ENCODE peak calls at places on chromosomes 5 and 9, in five cellular contexts. One of them, this sample, is unnamed.

GRCh38 chr5:68114641-68115040 is 100.9 kb upstream of the PIK3R1 start:
- DNase-seq in lower lobe of right lung: no peak
- DNase-seq in aorta: no peak
- DNase-seq in activated CD8-positive, alpha-beta memory T cell treated with anti-CD3 and anti-CD28 coated beads, Interleukin-2, amount 50 U/mL, for 48 hours: no peak
- DNase-seq in activated CD4-positive, alpha-beta memory T cell treated with anti-CD3 and anti-CD28 coated beads, Interleukin-2, amount 10 ng/mL, durations not matched to agents 7 days and 5 days: no peak
- DNase-seq in this sample: no peak

GRCh38 chr9:134688661-134689319 is 47.2 kb downstream of the COL5A1 start:
- DNase-seq in aorta: peak
- DNase-seq in lower lobe of right lung: peak
- DNase-seq in activated CD8-positive, alpha-beta memory T cell treated with anti-CD3 and anti-CD28 coated beads, Interleukin-2, amount 50 U/mL, for 48 hours: no peak
- DNase-seq in activated CD4-positive, alpha-beta memory T cell treated with anti-CD3 and anti-CD28 coated beads, Interleukin-2, amount 10 ng/mL, durations not matched to agents 7 days and 5 days: no peak
- DNase-seq in this sample: peak

GRCh38 chr9:136901516-136902258 is 15.4 kb downstream of the TRAF2 start:
- DNase-seq in activated CD8-positive, alpha-beta memory T cell treated with anti-CD3 and anti-CD28 coated beads, Interleukin-2, amount 50 U/mL, for 48 hours: peak
- DNase-seq in aorta: no peak
- DNase-seq in lower lobe of right lung: no peak
- DNase-seq in activated CD4-positive, alpha-beta memory T cell treated with anti-CD3 and anti-CD28 coated beads, Interleukin-2, amount 10 ng/mL, durations not matched to agents 7 days and 5 days: peak
- DNase-seq in this sample: peak

GRCh38 chr5:96459313-96460109 is 26.5 kb upstream of the PCSK1 start:
- DNase-seq in lower lobe of right lung: no peak
- DNase-seq in activated CD8-positive, alpha-beta memory T cell treated with anti-CD3 and anti-CD28 coated beads, Interleukin-2, amount 50 U/mL, for 48 hours: no peak
- DNase-seq in aorta: no peak
- DNase-seq in activated CD4-positive, alpha-beta memory T cell treated with anti-CD3 and anti-CD28 coated beads, Interleukin-2, amount 10 ng/mL, durations not matched to agents 7 days and 5 days: no peak
- DNase-seq in this sample: no peak

GRCh38 chr9:72294952-72295351 is 70.1 kb downstream of the ZFAND5 start:
- DNase-seq in aorta: no peak
- DNase-seq in lower lobe of right lung: peak
- DNase-seq in activated CD4-positive, alpha-beta memory T cell treated with anti-CD3 and anti-CD28 coated beads, Interleukin-2, amount 10 ng/mL, durations not matched to agents 7 days and 5 days: no peak
- DNase-seq in activated CD8-positive, alpha-beta memory T cell treated with anti-CD3 and anti-CD28 coated beads, Interleukin-2, amount 50 U/mL, for 48 hours: no peak
- DNase-seq in this sample: no peak

GRCh38 chr9:114033397-114034103 is 44.5 kb downstream of the AMBP start:
- DNase-seq in lower lobe of right lung: no peak
- DNase-seq in activated CD8-positive, alpha-beta memory T cell treated with anti-CD3 and anti-CD28 coated beads, Interleukin-2, amount 50 U/mL, for 48 hours: peak
- DNase-seq in aorta: no peak
- DNase-seq in activated CD4-positive, alpha-beta memory T cell treated with anti-CD3 and anti-CD28 coated beads, Interleukin-2, amount 10 ng/mL, durations not matched to agents 7 days and 5 days: peak
- DNase-seq in this sample: peak

GRCh38 chr5:173793677-173794570 is 94.2 kb upstream of the CPEB4 start:
- DNase-seq in activated CD4-positive, alpha-beta memory T cell treated with anti-CD3 and anti-CD28 coated beads, Interleukin-2, amount 10 ng/mL, durations not matched to agents 7 days and 5 days: no peak
- DNase-seq in aorta: no peak
- DNase-seq in lower lobe of right lung: peak
- DNase-seq in activated CD8-positive, alpha-beta memory T cell treated with anti-CD3 and anti-CD28 coated beads, Interleukin-2, amount 50 U/mL, for 48 hours: no peak
- DNase-seq in this sample: no peak

GRCh38 chr9:20208951-20209350 is 413.3 kb downstream of the MLLT3 start:
- DNase-seq in lower lobe of right lung: no peak
- DNase-seq in activated CD4-positive, alpha-beta memory T cell treated with anti-CD3 and anti-CD28 coated beads, Interleukin-2, amount 10 ng/mL, durations not matched to agents 7 days and 5 days: no peak
- DNase-seq in aorta: no peak
- DNase-seq in activated CD8-positive, alpha-beta memory T cell treated with anti-CD3 and anti-CD28 coated beads, Interleukin-2, amount 50 U/mL, for 48 hours: no peak
- DNase-seq in this sample: no peak

GRCh38 chr5:105956456-105957177 is 1714.1 kb downstream of the EFNA5 start:
- DNase-seq in aorta: no peak
- DNase-seq in lower lobe of right lung: no peak
- DNase-seq in activated CD4-positive, alpha-beta memory T cell treated with anti-CD3 and anti-CD28 coated beads, Interleukin-2, amount 10 ng/mL, durations not matched to agents 7 days and 5 days: no peak
- DNase-seq in activated CD8-positive, alpha-beta memory T cell treated with anti-CD3 and anti-CD28 coated beads, Interleukin-2, amount 50 U/mL, for 48 hours: no peak
- DNase-seq in this sample: no peak

GRCh38 chr5:76622973-76623596 is at the start of gene F2RL2:
- DNase-seq in activated CD8-positive, alpha-beta memory T cell treated with anti-CD3 and anti-CD28 coated beads, Interleukin-2, amount 50 U/mL, for 48 hours: no peak
- DNase-seq in aorta: no peak
- DNase-seq in lower lobe of right lung: no peak
- DNase-seq in activated CD4-positive, alpha-beta memory T cell treated with anti-CD3 and anti-CD28 coated beads, Interleukin-2, amount 10 ng/mL, durations not matched to agents 7 days and 5 days: no peak
- DNase-seq in this sample: no peak

GRCh38 chr5:6582507-6583048 is 50.3 kb downstream of the NSUN2 start:
- DNase-seq in lower lobe of right lung: no peak
- DNase-seq in aorta: no peak
- DNase-seq in activated CD4-positive, alpha-beta memory T cell treated with anti-CD3 and anti-CD28 coated beads, Interleukin-2, amount 10 ng/mL, durations not matched to agents 7 days and 5 days: no peak
- DNase-seq in activated CD8-positive, alpha-beta memory T cell treated with anti-CD3 and anti-CD28 coated beads, Interleukin-2, amount 50 U/mL, for 48 hours: no peak
- DNase-seq in this sample: no peak

GRCh38 chr9:116791314-116791713 is 104.2 kb downstream of the TRIM32 start:
- DNase-seq in aorta: no peak
- DNase-seq in activated CD8-positive, alpha-beta memory T cell treated with anti-CD3 and anti-CD28 coated beads, Interleukin-2, amount 50 U/mL, for 48 hours: no peak
- DNase-seq in activated CD4-positive, alpha-beta memory T cell treated with anti-CD3 and anti-CD28 coated beads, Interleukin-2, amount 10 ng/mL, durations not matched to agents 7 days and 5 days: no peak
- DNase-seq in lower lobe of right lung: no peak
- DNase-seq in this sample: no peak

GRCh38 chr5:76789991-76790571 is 28.7 kb upstream of the F2RL1 start:
- DNase-seq in activated CD4-positive, alpha-beta memory T cell treated with anti-CD3 and anti-CD28 coated beads, Interleukin-2, amount 10 ng/mL, durations not matched to agents 7 days and 5 days: no peak
- DNase-seq in aorta: peak
- DNase-seq in lower lobe of right lung: no peak
- DNase-seq in activated CD8-positive, alpha-beta memory T cell treated with anti-CD3 and anti-CD28 coated beads, Interleukin-2, amount 50 U/mL, for 48 hours: no peak
- DNase-seq in this sample: no peak

GRCh38 chr9:129476821-129477611 is 143.9 kb downstream of the C9orf50 start:
- DNase-seq in lower lobe of right lung: no peak
- DNase-seq in aorta: no peak
- DNase-seq in activated CD4-positive, alpha-beta memory T cell treated with anti-CD3 and anti-CD28 coated beads, Interleukin-2, amount 10 ng/mL, durations not matched to agents 7 days and 5 days: no peak
- DNase-seq in activated CD8-positive, alpha-beta memory T cell treated with anti-CD3 and anti-CD28 coated beads, Interleukin-2, amount 50 U/mL, for 48 hours: no peak
- DNase-seq in this sample: no peak

GRCh38 chr9:123763910-123764588 is 165.9 kb downstream of the DENND1A start:
- DNase-seq in activated CD4-positive, alpha-beta memory T cell treated with anti-CD3 and anti-CD28 coated beads, Interleukin-2, amount 10 ng/mL, durations not matched to agents 7 days and 5 days: no peak
- DNase-seq in aorta: no peak
- DNase-seq in lower lobe of right lung: no peak
- DNase-seq in activated CD8-positive, alpha-beta memory T cell treated with anti-CD3 and anti-CD28 coated beads, Interleukin-2, amount 50 U/mL, for 48 hours: no peak
- DNase-seq in this sample: no peak

GRCh38 chr9:34185778-34186551 is 7.1 kb downstream of the UBAP1 start:
- DNase-seq in lower lobe of right lung: no peak
- DNase-seq in activated CD4-positive, alpha-beta memory T cell treated with anti-CD3 and anti-CD28 coated beads, Interleukin-2, amount 10 ng/mL, durations not matched to agents 7 days and 5 days: no peak
- DNase-seq in activated CD8-positive, alpha-beta memory T cell treated with anti-CD3 and anti-CD28 coated beads, Interleukin-2, amount 50 U/mL, for 48 hours: peak
- DNase-seq in aorta: no peak
- DNase-seq in this sample: no peak

GRCh38 chr5:176157656-176158055 is 80.6 kb upstream of the SIMC1 start:
- DNase-seq in activated CD4-positive, alpha-beta memory T cell treated with anti-CD3 and anti-CD28 coated beads, Interleukin-2, amount 10 ng/mL, durations not matched to agents 7 days and 5 days: no peak
- DNase-seq in activated CD8-positive, alpha-beta memory T cell treated with anti-CD3 and anti-CD28 coated beads, Interleukin-2, amount 50 U/mL, for 48 hours: no peak
- DNase-seq in aorta: no peak
- DNase-seq in lower lobe of right lung: no peak
- DNase-seq in this sample: no peak

GRCh38 chr5:9622891-9623547 is 7.1 kb downstream of the TAS2R1 start:
- DNase-seq in aorta: no peak
- DNase-seq in activated CD8-positive, alpha-beta memory T cell treated with anti-CD3 and anti-CD28 coated beads, Interleukin-2, amount 50 U/mL, for 48 hours: no peak
- DNase-seq in activated CD4-positive, alpha-beta memory T cell treated with anti-CD3 and anti-CD28 coated beads, Interleukin-2, amount 10 ng/mL, durations not matched to agents 7 days and 5 days: no peak
- DNase-seq in lower lobe of right lung: no peak
- DNase-seq in this sample: no peak

GRCh38 chr9:115992834-115993233 is 160.8 kb upstream of the PAPPA start:
- DNase-seq in lower lobe of right lung: no peak
- DNase-seq in activated CD8-positive, alpha-beta memory T cell treated with anti-CD3 and anti-CD28 coated beads, Interleukin-2, amount 50 U/mL, for 48 hours: no peak
- DNase-seq in aorta: no peak
- DNase-seq in activated CD4-positive, alpha-beta memory T cell treated with anti-CD3 and anti-CD28 coated beads, Interleukin-2, amount 10 ng/mL, durations not matched to agents 7 days and 5 days: no peak
- DNase-seq in this sample: no peak

GRCh38 chr5:69004127-69004526 is 89.7 kb upstream of the SLC30A5 start:
- DNase-seq in activated CD8-positive, alpha-beta memory T cell treated with anti-CD3 and anti-CD28 coated beads, Interleukin-2, amount 50 U/mL, for 48 hours: no peak
- DNase-seq in activated CD4-positive, alpha-beta memory T cell treated with anti-CD3 and anti-CD28 coated beads, Interleukin-2, amount 10 ng/mL, durations not matched to agents 7 days and 5 days: no peak
- DNase-seq in lower lobe of right lung: no peak
- DNase-seq in aorta: no peak
- DNase-seq in this sample: no peak

GRCh38 chr9:129665814-129666511 is 516 bp downstream of the PRRX2 start:
- DNase-seq in lower lobe of right lung: no peak
- DNase-seq in activated CD8-positive, alpha-beta memory T cell treated with anti-CD3 and anti-CD28 coated beads, Interleukin-2, amount 50 U/mL, for 48 hours: no peak
- DNase-seq in activated CD4-positive, alpha-beta memory T cell treated with anti-CD3 and anti-CD28 coated beads, Interleukin-2, amount 10 ng/mL, durations not matched to agents 7 days and 5 days: no peak
- DNase-seq in aorta: no peak
- DNase-seq in this sample: no peak

GRCh38 chr9:123473226-123473625 is 117.2 kb downstream of the CRB2 start:
- DNase-seq in activated CD8-positive, alpha-beta memory T cell treated with anti-CD3 and anti-CD28 coated beads, Interleukin-2, amount 50 U/mL, for 48 hours: no peak
- DNase-seq in activated CD4-positive, alpha-beta memory T cell treated with anti-CD3 and anti-CD28 coated beads, Interleukin-2, amount 10 ng/mL, durations not matched to agents 7 days and 5 days: no peak
- DNase-seq in lower lobe of right lung: no peak
- DNase-seq in aorta: no peak
- DNase-seq in this sample: peak

GRCh38 chr5:74625742-74626241 is 14.7 kb downstream of the ENC1 start:
- DNase-seq in activated CD8-positive, alpha-beta memory T cell treated with anti-CD3 and anti-CD28 coated beads, Interleukin-2, amount 50 U/mL, for 48 hours: no peak
- DNase-seq in activated CD4-positive, alpha-beta memory T cell treated with anti-CD3 and anti-CD28 coated beads, Interleukin-2, amount 10 ng/mL, durations not matched to agents 7 days and 5 days: no peak
- DNase-seq in aorta: no peak
- DNase-seq in lower lobe of right lung: no peak
- DNase-seq in this sample: no peak

GRCh38 chr5:135214897-135215616 is 181.0 kb upstream of the PITX1 start:
- DNase-seq in activated CD4-positive, alpha-beta memory T cell treated with anti-CD3 and anti-CD28 coated beads, Interleukin-2, amount 10 ng/mL, durations not matched to agents 7 days and 5 days: no peak
- DNase-seq in activated CD8-positive, alpha-beta memory T cell treated with anti-CD3 and anti-CD28 coated beads, Interleukin-2, amount 50 U/mL, for 48 hours: peak
- DNase-seq in lower lobe of right lung: no peak
- DNase-seq in aorta: no peak
- DNase-seq in this sample: no peak